ENCODE peak calls at places on chromosome 12, in nine cellular contexts. G, Q, A, I, X, W, S, B and O are unnamed samples.

GRCh38 chr12:122203968-122204828 is 689 bp downstream of the B3GNT4 start:
- DNase-seq in B (no peak), X (no peak), I (no peak), W (no peak), S (no peak), G (no peak), Q (no peak), A (no peak), O (no peak)

GRCh38 chr12:32549675-32550079 is 129.4 kb upstream of the DNM1L start:
- DNase-seq in G (no peak), B (no peak), X (peak; percentile 44), Q (no peak), S (no peak), A (no peak), W (no peak), I (peak; percentile 79), O (no peak)

GRCh38 chr12:66035289-66035961 is 95.1 kb downstream of the LLPH start:
- DNase-seq in S (no peak), A (no peak), W (peak; percentile 32), B (no peak), I (peak; percentile 69), Q (no peak), X (no peak), G (no peak), O (no peak)

GRCh38 chr12:28611115-28611435 is 420.8 kb downstream of the CCDC91 start:
- DNase-seq in I (peak; percentile 92), B (no peak), A (no peak), Q (no peak), S (no peak), W (peak; percentile 47), X (no peak), G (no peak), O (no peak)

GRCh38 chr12:6135071-6135470 is 10.6 kb upstream of the VWF start:
- DNase-seq in W (no peak), Q (no peak), S (no peak), A (no peak), G (no peak), X (no peak), B (no peak), I (peak; percentile 53), O (no peak)

GRCh38 chr12:113831486-113831885 is 134.6 kb downstream of the RBM19 start:
- DNase-seq in Q (no peak), G (no peak), I (no peak), A (no peak), X (no peak), S (no peak), B (peak; percentile 15), W (no peak), O (no peak)

GRCh38 chr12:30519535-30519934 is 176.1 kb downstream of the IPO8 start:
- DNase-seq in Q (no peak), I (no peak), B (no peak), X (no peak), S (no peak), A (no peak), G (no peak), W (no peak), O (no peak)

GRCh38 chr12:12609692-12610091 is 2.0 kb upstream of the CREBL2 start:
- DNase-seq in I (no peak), S (no peak), B (no peak), G (no peak), W (no peak), X (no peak), A (no peak), Q (no peak), O (no peak)

GRCh38 chr12:124510301-124510970 is 57.0 kb downstream of the NCOR2 start:
- DNase-seq in X (peak; percentile 66), G (no peak), W (peak; percentile 73), I (no peak), B (no peak), A (no peak), S (no peak), Q (no peak), O (no peak)

GRCh38 chr12:10771132-10771733 is 31.2 kb downstream of the TAS2R7 start:
- DNase-seq in B (peak; percentile 38), G (no peak), A (peak; percentile 4), Q (no peak), I (peak; percentile 20), S (no peak), X (no peak), W (no peak), O (no peak)

GRCh38 chr12:87157791-87158190 is 871.4 kb downstream of the C12orf50 start:
- DNase-seq in X (no peak), B (no peak), A (no peak), I (peak; percentile 98), Q (no peak), S (no peak), G (no peak), W (no peak), O (no peak)

GRCh38 chr12:66405395-66405794 is 103.1 kb downstream of the HELB start:
- DNase-seq in Q (no peak), G (no peak), X (no peak), S (no peak), W (no peak), B (no peak), I (peak; percentile 70), A (no peak), O (no peak)

GRCh38 chr12:3753549-3754284 is 808 bp upstream of the CRACR2A start:
- DNase-seq in X (no peak), I (no peak), B (peak; percentile 40), G (no peak), S (no peak), Q (no peak), W (no peak), A (no peak), O (peak; percentile 63)

GRCh38 chr12:109160433-109160832 is 44.0 kb downstream of the ACACB start:
- DNase-seq in X (no peak), Q (no peak), A (no peak), G (no peak), B (no peak), W (no peak), I (no peak), S (no peak), O (no peak)

GRCh38 chr12:704516-705242 is 41.4 kb upstream of the NINJ2 start:
- DNase-seq in B (no peak), S (no peak), W (no peak), I (no peak), Q (no peak), G (no peak), X (no peak), A (no peak), O (no peak)

GRCh38 chr12:12716151-12716844 is 870 bp upstream of the CDKN1B start:
- DNase-seq in X (peak; percentile 80), G (no peak), B (peak; percentile 67), S (no peak), Q (no peak), W (no peak), I (peak; percentile 37), A (no peak), O (no peak)

GRCh38 chr12:113933201-113933786 is 32.8 kb downstream of the RBM19 start:
- DNase-seq in Q (no peak), A (peak; percentile 48), I (peak; percentile 77), G (no peak), W (no peak), S (no peak), B (no peak), X (peak; percentile 16), O (no peak)